ENCODE peak calls at places on chromosomes 1 and 21, in eight cellular contexts. D, F, M, H, Y, N, C and L are unnamed samples.

GRCh38 chr1:210250665-210250997 is 18.0 kb downstream of the SERTAD4 start:
- DNase-seq in Y (peak; percentile 46), H (peak; percentile 80), M (no peak), N (peak; percentile 77), C (no peak), D (peak; percentile 60), F (peak; percentile 15), L (no peak)

GRCh38 chr1:162541619-162542141 is 19.8 kb upstream of the UAP1 start:
- DNase-seq in C (no peak), H (no peak), M (no peak), Y (peak; percentile 18), D (no peak), F (peak; percentile 97), N (no peak), L (peak; percentile 24)

GRCh38 chr1:212293579-212293978 is 8.4 kb downstream of the PPP2R5A start:
- DNase-seq in M (no peak), C (no peak), N (no peak), H (no peak), F (peak; percentile 39), Y (no peak), D (no peak), L (no peak)

GRCh38 chr1:32540589-32540988 is 1.4 kb downstream of the ZBTB8A start:
- DNase-seq in Y (no peak), D (peak; percentile 44), C (no peak), M (no peak), F (no peak), H (no peak), N (peak; percentile 12), L (no peak)

GRCh38 chr1:220528049-220528678 is at the start of gene MARK1:
- DNase-seq in D (peak; percentile 82), F (peak; percentile 49), Y (peak; percentile 61), M (no peak), C (peak; percentile 83), H (peak; percentile 78), N (peak; percentile 80), L (peak; percentile 32)

GRCh38 chr1:162007485-162007884 is 16.2 kb downstream of the OLFML2B start:
- DNase-seq in N (no peak), Y (no peak), C (no peak), H (no peak), F (no peak), D (no peak), M (no peak), L (no peak)

GRCh38 chr1:67347688-67348472 is 40.2 kb downstream of the IL12RB2 start:
- DNase-seq in D (peak; percentile 84), H (peak; percentile 57), C (peak; percentile 18), Y (peak; percentile 24), M (no peak), N (peak; percentile 47), F (peak; percentile 72), L (peak; percentile 26)

GRCh38 chr1:206001476-206001888 is 1.7 kb downstream of the RAB7B start:
- DNase-seq in M (no peak), N (no peak), F (peak; percentile 90), C (peak; percentile 37), D (no peak), Y (no peak), H (no peak), L (peak; percentile 56)

GRCh38 chr1:53891678-53892077 is 2.1 kb upstream of the YIPF1 start:
- DNase-seq in C (no peak), F (no peak), M (no peak), H (no peak), D (no peak), Y (no peak), N (no peak), L (no peak)

GRCh38 chr1:93900723-93901504 is 8.3 kb downstream of the GCLM start:
- DNase-seq in F (no peak), D (no peak), H (no peak), N (no peak), Y (no peak), M (no peak), C (no peak), L (no peak)

GRCh38 chr21:36699026-36699545 is at the start of gene SIM2:
- DNase-seq in M (no peak), C (peak; percentile 85), D (peak; percentile 73), N (peak; percentile 63), F (peak; percentile 25), H (peak; percentile 72), Y (peak; percentile 49), L (no peak)

GRCh38 chr1:202998836-202999750 is 8.1 kb upstream of the TMEM183A start:
- DNase-seq in Y (peak; percentile 73), H (no peak), D (peak; percentile 37), M (peak; percentile 72), F (peak; percentile 69), C (no peak), N (peak; percentile 52), L (peak; percentile 72)

GRCh38 chr1:112462953-112463279 is 45.8 kb upstream of the WNT2B start:
- DNase-seq in H (no peak), M (no peak), F (no peak), N (no peak), D (no peak), C (no peak), Y (no peak), L (no peak)

GRCh38 chr1:39755965-39756659 is 15.0 kb downstream of the OXCT2 start:
- DNase-seq in N (no peak), C (no peak), H (no peak), Y (no peak), F (no peak), D (no peak), M (no peak), L (no peak)

GRCh38 chr1:220182656-220183055 is 88.7 kb downstream of the IARS2 start:
- DNase-seq in C (no peak), F (no peak), M (no peak), Y (no peak), H (no peak), D (no peak), N (no peak), L (no peak)

GRCh38 chr1:21552715-21553114 is 43.5 kb downstream of the ALPL start:
- DNase-seq in D (no peak), Y (no peak), H (no peak), F (peak; percentile 93), M (no peak), N (no peak), C (no peak), L (no peak)

GRCh38 chr1:205680073-205680851 is at the start of gene SLC45A3:
- DNase-seq in F (peak; percentile 33), C (peak; percentile 72), D (peak; percentile 69), Y (peak; percentile 64), H (peak; percentile 73), M (peak; percentile 52), N (peak; percentile 65), L (peak; percentile 53)

GRCh38 chr1:53614231-53615021 is 124.5 kb downstream of the GLIS1 start:
- DNase-seq in M (no peak), N (no peak), D (no peak), C (no peak), Y (no peak), H (peak; percentile 29), F (no peak), L (no peak)

GRCh38 chr1:205505791-205506190 is 1.3 kb downstream of the CDK18 start:
- DNase-seq in C (no peak), N (no peak), M (no peak), H (no peak), Y (no peak), F (peak; percentile 35), D (no peak), L (peak; percentile 53)

GRCh38 chr1:100557606-100557953 is 19.6 kb downstream of the GPR88 start:
- DNase-seq in H (no peak), M (no peak), N (no peak), Y (no peak), D (no peak), F (no peak), C (no peak), L (no peak)

GRCh38 chr1:96559707-96560588 is 161.6 kb upstream of the PTBP2 start:
- DNase-seq in M (no peak), F (peak; percentile 94), N (no peak), D (no peak), H (no peak), Y (no peak), C (no peak), L (no peak)

GRCh38 chr1:175191654-175192053 is 922 bp downstream of the KIAA0040 start:
- DNase-seq in D (no peak), F (no peak), N (peak; percentile 30), Y (peak; percentile 39), M (peak; percentile 61), H (no peak), C (peak; percentile 26), L (peak; percentile 24)

GRCh38 chr1:224894915-224895314 is 34.6 kb upstream of the DNAH14 start:
- DNase-seq in C (no peak), M (no peak), F (no peak), N (no peak), H (no peak), Y (no peak), D (peak; percentile 59), L (no peak)

GRCh38 chr1:66685670-66686069 is 66.6 kb upstream of the DYNLT5 start:
- DNase-seq in C (no peak), M (no peak), N (no peak), D (no peak), F (no peak), Y (no peak), H (no peak), L (no peak)

GRCh38 chr1:223556414-223557124 is 108.9 kb downstream of the CAPN8 start:
- DNase-seq in H (peak; percentile 70), N (peak; percentile 25), F (peak; percentile 10), M (peak; percentile 19), C (peak; percentile 35), D (peak; percentile 81), Y (peak; percentile 74), L (peak; percentile 62)

GRCh38 chr1:159448181-159448580 is 8.7 kb downstream of the OR10J1 start:
- DNase-seq in D (no peak), F (no peak), Y (no peak), C (no peak), H (no peak), M (no peak), N (no peak), L (no peak)

GRCh38 chr1:119336738-119337315 is 31.8 kb upstream of the HAO2 start:
- DNase-seq in F (peak; percentile 31), D (no peak), N (no peak), H (no peak), M (no peak), C (no peak), Y (no peak), L (no peak)

GRCh38 chr1:163970699-163971098 is 588.3 kb upstream of the PBX1 start:
- DNase-seq in H (no peak), N (peak; percentile 5), D (no peak), Y (no peak), M (no peak), C (no peak), F (no peak), L (no peak)